ENCODE peak calls at places on chromosomes 7 and 10, in nine cellular contexts. A is H9; X is activated CD4-positive, CD25-positive, alpha-beta regulatory T cell treated with anti-CD3 and anti-CD28 coated beads, Interleukin-2, amount 50 U/mL, for 72 hours; S is mammary epithelial cell; H is GM03348; F is aorta; Z is cardiac fibroblast; C is RKO; I is AG08395. D is an unnamed sample.

GRCh38 chr10:17232276-17232987 is 4.4 kb downstream of the VIM start:
- DNase-seq in A (no peak), X (no peak), S (no peak), H (no peak), F (no peak), Z (peak), C (peak), I (no peak), D (no peak)

GRCh38 chr10:61759751-61760150 is 97.0 kb downstream of the CABCOCO1 start:
- DNase-seq in A (no peak), X (no peak), S (no peak), H (no peak), F (no peak), Z (no peak), C (no peak), I (no peak), D (no peak)

GRCh38 chr10:69375307-69376151 is 41.2 kb downstream of the TACR2 start:
- DNase-seq in A (peak), X (no peak), S (peak), H (peak), F (peak), Z (no peak), C (no peak), I (peak), D (no peak)

GRCh38 chr7:75762350-75762917 is 9.6 kb downstream of the CCL26 start:
- DNase-seq in A (no peak), X (no peak), S (peak), H (peak), F (no peak), Z (peak), C (peak), I (peak), D (peak)

GRCh38 chr10:14761372-14761771 is 13.3 kb downstream of the FAM107B start:
- DNase-seq in A (no peak), X (no peak), S (no peak), H (no peak), F (no peak), Z (no peak), C (no peak), I (no peak), D (no peak)

GRCh38 chr10:14302035-14302434 is 28.7 kb downstream of the FRMD4A start:
- DNase-seq in A (no peak), X (no peak), S (peak), H (peak), F (no peak), Z (peak), C (peak), I (peak), D (peak)

GRCh38 chr10:4622374-4622773 is 203.6 kb upstream of the AKR1E2 start:
- DNase-seq in A (no peak), X (no peak), S (no peak), H (no peak), F (no peak), Z (no peak), C (no peak), I (no peak), D (no peak)

GRCh38 chr10:102729090-102730026 is 14.4 kb upstream of the WBP1L start:
- DNase-seq in A (peak), X (peak), S (peak), H (peak), F (peak), Z (peak), C (peak), I (peak), D (peak)

GRCh38 chr10:18737236-18737635 is 78.0 kb downstream of the ARL5B start:
- DNase-seq in A (no peak), X (no peak), S (no peak), H (peak), F (no peak), Z (peak), C (no peak), I (peak), D (peak)

GRCh38 chr10:93559490-93559889 is 7.0 kb upstream of the FFAR4 start:
- DNase-seq in A (no peak), X (no peak), S (no peak), H (no peak), F (no peak), Z (no peak), C (no peak), I (no peak), D (no peak)

GRCh38 chr10:69668722-69669121 is 38.7 kb downstream of the FAM241B start:
- DNase-seq in A (no peak), X (no peak), S (no peak), H (no peak), F (no peak), Z (peak), C (no peak), I (no peak), D (no peak)

GRCh38 chr7:90425376-90425775 is 22.1 kb downstream of the CLDN12 start:
- DNase-seq in A (no peak), X (no peak), S (peak), H (no peak), F (no peak), Z (peak), C (no peak), I (no peak), D (no peak)

GRCh38 chr7:46933596-46933995 is 648.3 kb downstream of the TNS3 start:
- DNase-seq in A (no peak), X (no peak), S (peak), H (peak), F (no peak), Z (peak), C (no peak), I (peak), D (no peak)

GRCh38 chr10:84551437-84552120 is 223.2 kb downstream of the CCSER2 start:
- DNase-seq in A (no peak), X (no peak), S (no peak), H (no peak), F (no peak), Z (no peak), C (no peak), I (no peak), D (no peak)

GRCh38 chr10:130434446-130435385 is 298.5 kb downstream of the GLRX3 start:
- DNase-seq in A (peak), X (no peak), S (no peak), H (no peak), F (no peak), Z (no peak), C (no peak), I (no peak), D (no peak)

GRCh38 chr7:20399516-20399915 is 68.8 kb downstream of the ITGB8 start:
- DNase-seq in A (no peak), X (no peak), S (peak), H (no peak), F (no peak), Z (peak), C (peak), I (no peak), D (no peak)

GRCh38 chr10:64430690-64431323 is 909.6 kb downstream of the REEP3 start:
- DNase-seq in A (peak), X (no peak), S (no peak), H (no peak), F (no peak), Z (peak), C (peak), I (no peak), D (peak)

GRCh38 chr7:18352339-18353255 is 143.0 kb upstream of the HDAC9 start:
- DNase-seq in A (peak), X (no peak), S (peak), H (peak), F (peak), Z (peak), C (peak), I (peak), D (peak)

GRCh38 chr7:128835790-128836641 is 5.8 kb downstream of the FLNC start:
- DNase-seq in A (no peak), X (no peak), S (no peak), H (peak), F (peak), Z (peak), C (no peak), I (peak), D (no peak)

GRCh38 chr7:16817536-16817935 is 12.7 kb upstream of the AGR2 start:
- DNase-seq in A (no peak), X (no peak), S (peak), H (peak), F (no peak), Z (peak), C (peak), I (peak), D (peak)

GRCh38 chr7:155741805-155742204 is 70.5 kb downstream of the SHH start:
- DNase-seq in A (no peak), X (no peak), S (no peak), H (no peak), F (peak), Z (no peak), C (no peak), I (no peak), D (no peak)

GRCh38 chr10:1620803-1621202 is 116.5 kb downstream of the ADARB2 start:
- DNase-seq in A (no peak), X (no peak), S (no peak), H (no peak), F (no peak), Z (no peak), C (peak), I (no peak), D (no peak)

GRCh38 chr10:97647556-97647955 is 7.1 kb downstream of the PI4K2A start:
- DNase-seq in A (no peak), X (no peak), S (peak), H (peak), F (no peak), Z (peak), C (peak), I (peak), D (no peak)

GRCh38 chr7:57868771-57869483 is 418.9 kb downstream of the ZNF716 start:
- DNase-seq in A (no peak), X (no peak), S (no peak), H (peak), F (peak), Z (no peak), C (no peak), I (peak), D (no peak)

GRCh38 chr10:130022501-130023299 is 58.6 kb upstream of the EBF3 start:
- DNase-seq in A (peak), X (no peak), S (no peak), H (peak), F (no peak), Z (peak), C (peak), I (peak), D (peak)

GRCh38 chr10:18294633-18295032 is 154.4 kb downstream of the CACNB2 start:
- DNase-seq in A (no peak), X (no peak), S (no peak), H (no peak), F (no peak), Z (no peak), C (no peak), I (no peak), D (no peak)

GRCh38 chr7:116552616-116553015 is 27.8 kb downstream of the CAV1 start:
- DNase-seq in A (no peak), X (no peak), S (peak), H (no peak), F (no peak), Z (peak), C (peak), I (no peak), D (no peak)

GRCh38 chr10:59843733-59844132 is 62.6 kb downstream of the CCDC6 start:
- DNase-seq in A (no peak), X (no peak), S (no peak), H (no peak), F (no peak), Z (no peak), C (no peak), I (no peak), D (no peak)

GRCh38 chr10:88986549-88987242 is 3.9 kb upstream of the FAS start:
- DNase-seq in A (no peak), X (no peak), S (peak), H (peak), F (no peak), Z (peak), C (peak), I (peak), D (no peak)

GRCh38 chr7:68783671-68784070 is 814.6 kb upstream of the AUTS2 start:
- DNase-seq in A (no peak), X (no peak), S (no peak), H (no peak), F (no peak), Z (no peak), C (no peak), I (no peak), D (no peak)

GRCh38 chr7:141280100-141280499 is 206.2 kb downstream of the TMEM178B start:
- DNase-seq in A (no peak), X (no peak), S (no peak), H (no peak), F (no peak), Z (no peak), C (no peak), I (no peak), D (no peak)

GRCh38 chr7:135774284-135774683 is 25.7 kb upstream of the FAM180A start:
- DNase-seq in A (no peak), X (no peak), S (peak), H (no peak), F (no peak), Z (peak), C (peak), I (peak), D (no peak)

GRCh38 chr10:46542567-46543323 is 13.7 kb downstream of the GPRIN2 start:
- DNase-seq in A (no peak), X (peak), S (no peak), H (no peak), F (no peak), Z (no peak), C (no peak), I (no peak), D (no peak)

GRCh38 chr10:121065330-121065729 is 214.2 kb downstream of the WDR11 start:
- DNase-seq in A (no peak), X (no peak), S (no peak), H (no peak), F (no peak), Z (no peak), C (no peak), I (no peak), D (no peak)

GRCh38 chr7:49244543-49244942 is 320.2 kb downstream of the CDC14C start:
- DNase-seq in A (peak), X (no peak), S (no peak), H (no peak), F (no peak), Z (no peak), C (no peak), I (no peak), D (no peak)